ENCODE peak calls at places on chromosomes 5 and 9, in five cellular contexts. S, W, U, R and J are unnamed samples.

GRCh38 chr9:16726023-16726422 is 144.4 kb downstream of the BNC2 start:
- DNase-seq in R (no peak), U (no peak), W (no peak), S (peak), J (no peak)

GRCh38 chr9:112135706-112136105 is 39.4 kb downstream of the SUSD1 start:
- DNase-seq in U (no peak), R (no peak), S (peak), W (no peak), J (no peak)

GRCh38 chr5:180640765-180641565 is 8.4 kb downstream of the FLT4 start:
- DNase-seq in W (peak), R (no peak), S (no peak), U (peak), J (no peak)

GRCh38 chr5:172104021-172104420 is 84.0 kb downstream of the STK10 start:
- DNase-seq in W (no peak), U (peak), S (no peak), R (no peak), J (no peak)

GRCh38 chr9:81625969-81626368 is 63.4 kb downstream of the TLE1 start:
- DNase-seq in U (no peak), W (no peak), S (no peak), R (no peak), J (no peak)

GRCh38 chr5:153658151-153658550 is 167.7 kb downstream of the GRIA1 start:
- DNase-seq in W (no peak), R (no peak), S (no peak), U (no peak), J (no peak)

GRCh38 chr9:129416831-129417604 is 203.9 kb downstream of the C9orf50 start:
- DNase-seq in S (no peak), W (no peak), R (no peak), U (peak), J (no peak)

GRCh38 chr9:129891519-129891918 is 56.3 kb downstream of the USP20 start:
- DNase-seq in W (no peak), R (no peak), S (no peak), U (no peak), J (no peak)

GRCh38 chr9:4618700-4619099 is 43.4 kb upstream of the PLPP6 start:
- DNase-seq in W (no peak), U (no peak), S (no peak), R (no peak), J (no peak)

GRCh38 chr5:141734501-141735231 is 52.6 kb upstream of the ARAP3 start:
- DNase-seq in U (no peak), R (peak), S (peak), W (no peak), J (no peak)

GRCh38 chr9:135512241-135512603 is 9.0 kb upstream of the LCN1 start:
- DNase-seq in S (no peak), R (no peak), W (no peak), U (peak), J (no peak)

GRCh38 chr9:36832232-36832795 is 201.8 kb downstream of the PAX5 start:
- DNase-seq in U (no peak), S (no peak), W (peak), R (no peak), J (no peak)

GRCh38 chr5:60299944-60300343 is 400.0 kb downstream of the DEPDC1B start:
- DNase-seq in W (no peak), R (no peak), U (no peak), S (no peak), J (no peak)

GRCh38 chr5:11912-12311 is 80.1 kb upstream of the PLEKHG4B start:
- DNase-seq in R (no peak), W (no peak), U (no peak), S (peak), J (no peak)

GRCh38 chr9:89425921-89426388 is 72.0 kb downstream of the SEMA4D start:
- DNase-seq in R (no peak), S (no peak), W (no peak), U (peak), J (no peak)

GRCh38 chr5:81779125-81779934 is 28.4 kb upstream of the SSBP2 start:
- DNase-seq in R (no peak), U (peak), S (peak), W (peak), J (no peak)

GRCh38 chr5:167255931-167256330 is 1035.5 kb upstream of the WWC1 start:
- DNase-seq in R (no peak), S (no peak), W (no peak), U (no peak), J (no peak)

GRCh38 chr9:129720865-129721545 is 31.8 kb downstream of the PTGES start:
- DNase-seq in W (no peak), R (no peak), U (no peak), S (peak), J (no peak)

GRCh38 chr9:35696520-35697215 is 6.9 kb upstream of the TPM2 start:
- DNase-seq in S (peak), R (peak), W (no peak), U (no peak), J (peak)

GRCh38 chr5:135578685-135579341 is at the start of gene CXCL14:
- DNase-seq in U (no peak), S (no peak), R (peak), W (peak), J (no peak)

GRCh38 chr5:39080597-39081204 is 6.5 kb upstream of the RICTOR start:
- DNase-seq in S (peak), U (no peak), W (no peak), R (peak), J (peak)

GRCh38 chr9:84138543-84138942 is 157.9 kb downstream of the RMI1 start:
- DNase-seq in S (no peak), U (no peak), W (no peak), R (no peak), J (no peak)

GRCh38 chr5:145375521-145375920 is 459.6 kb downstream of the PRELID2 start:
- DNase-seq in U (no peak), S (no peak), R (no peak), W (no peak), J (no peak)

GRCh38 chr5:168365581-168366081 is 74.2 kb downstream of the WWC1 start:
- DNase-seq in S (peak), W (peak), U (no peak), R (peak), J (no peak)

GRCh38 chr9:69599232-69599971 is 72.8 kb downstream of the APBA1 start:
- DNase-seq in W (no peak), R (no peak), U (no peak), S (peak), J (no peak)

GRCh38 chr5:157689942-157690689 is 18.8 kb downstream of the C5orf52 start:
- DNase-seq in R (no peak), S (no peak), W (no peak), U (no peak), J (no peak)
- TF ChIP-seq CTCF in R (no peak), S (peak), W (no peak), U (no peak), J (no peak)

DNA sequence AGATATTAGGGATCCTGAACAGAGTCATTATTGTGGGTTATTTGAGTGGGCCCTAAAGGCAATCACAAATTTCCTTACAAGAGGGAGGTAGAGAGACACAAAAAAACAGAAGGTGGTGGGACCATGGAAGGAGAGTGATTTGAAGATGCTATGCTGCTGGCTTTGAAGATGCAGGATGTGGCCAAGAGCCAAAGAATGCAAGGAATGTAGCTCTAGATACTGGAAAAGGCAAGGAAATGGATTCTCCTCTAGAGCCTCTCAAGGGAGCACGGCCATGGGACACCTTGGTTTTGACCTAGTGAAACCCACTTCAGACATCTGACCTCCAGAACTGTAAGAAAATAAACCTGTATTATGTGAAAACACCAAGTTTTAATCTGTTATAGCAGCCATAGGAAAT is 53.8 kb downstream of the TTC39B start:
- DNase-seq in S (peak), W (no peak), R (no peak), U (no peak), J (no peak)
- TF ChIP-seq CTCF in S (no peak), W (no peak), R (no peak), U (no peak), J (no peak)

DNA sequence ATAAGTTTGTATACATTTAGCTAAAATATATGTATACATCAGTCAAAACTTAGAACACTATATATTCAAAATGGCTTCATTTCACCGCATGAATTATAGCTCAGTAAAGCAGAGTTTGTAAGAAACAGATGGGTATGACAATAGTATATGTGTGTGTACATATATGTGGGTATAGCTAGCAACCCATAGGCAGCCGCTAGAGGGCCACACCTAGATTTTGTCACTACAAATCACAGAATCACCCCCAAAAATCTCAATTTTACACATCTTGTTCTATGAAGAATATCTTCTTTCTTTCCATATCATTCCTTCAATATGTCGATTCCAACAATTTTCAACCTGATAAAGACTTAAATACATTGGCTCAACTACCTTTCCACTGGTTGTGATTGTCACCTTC is 357.8 kb upstream of the CCNG1 start:
- DNase-seq in S (peak), R (no peak), U (no peak), W (no peak), J (no peak)
- TF ChIP-seq CTCF in S (peak), R (peak), U (no peak), W (no peak), J (no peak)

DNA sequence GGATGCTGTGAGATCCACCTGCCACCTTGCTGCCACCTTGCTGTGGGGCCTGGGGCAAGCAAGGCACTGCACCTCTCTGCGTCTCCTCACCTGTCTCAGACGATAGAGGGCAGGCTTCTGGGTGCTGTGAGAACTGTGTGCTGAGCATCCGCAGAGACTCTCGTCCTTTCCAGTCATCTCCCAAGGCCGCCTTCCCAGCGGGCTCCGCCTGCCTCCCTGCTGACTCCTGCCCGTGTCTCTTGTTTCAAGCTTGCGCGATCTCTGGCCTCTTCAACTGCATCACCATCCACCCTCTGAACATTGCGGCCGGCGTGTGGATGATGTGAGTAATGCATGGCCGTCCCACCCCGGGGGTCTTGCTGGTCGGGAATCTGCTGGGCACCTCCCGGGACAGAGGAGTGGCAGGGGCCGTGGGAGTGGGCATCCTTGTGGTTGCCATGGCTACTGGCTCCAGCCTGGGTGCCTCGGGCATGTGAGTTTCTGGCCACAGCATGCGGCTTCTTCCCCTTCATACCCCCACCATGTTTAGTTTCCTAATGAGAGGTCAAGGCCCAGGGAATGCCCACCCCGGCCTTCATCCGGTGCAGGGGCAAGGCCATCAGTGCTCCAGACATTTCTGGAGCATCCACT is 3.6 kb downstream of the CACFD1 start:
- DNase-seq in R (no peak), S (no peak), W (no peak), U (no peak), J (no peak)
- TF ChIP-seq CTCF in R (no peak), S (peak), W (no peak), U (no peak), J (no peak)